ENCODE peak calls at places on chromosome 3, in nine cellular contexts. N, Z, S, D, M, T, C, W and V are unnamed samples.

GRCh38 chr3:140505876-140506275 is 172.0 kb upstream of the TRIM42 start:
- DNase-seq in N (no peak), Z (no peak), S (no peak), D (no peak), M (no peak), T (no peak), C (no peak), W (no peak), V (no peak)

GRCh38 chr3:23202921-23203650 is at the start of gene UBE2E2:
- DNase-seq in N (peak), Z (peak), S (peak), D (peak), M (peak), T (peak), C (peak), W (peak), V (peak)

GRCh38 chr3:173529062-173529711 is 131.6 kb downstream of the NLGN1 start:
- DNase-seq in N (no peak), Z (no peak), S (no peak), D (no peak), M (no peak), T (peak), C (no peak), W (no peak), V (no peak)

GRCh38 chr3:197847866-197848401 is 56.9 kb downstream of the LRCH3 start:
- DNase-seq in N (no peak), Z (no peak), S (no peak), D (no peak), M (no peak), T (no peak), C (peak), W (peak), V (peak)

GRCh38 chr3:100882571-100882981 is 110.6 kb downstream of the ABI3BP start:
- DNase-seq in N (no peak), Z (no peak), S (no peak), D (no peak), M (no peak), T (peak), C (no peak), W (no peak), V (no peak)

GRCh38 chr3:108509873-108510272 is 523 bp downstream of the MYH15 start:
- DNase-seq in N (no peak), Z (no peak), S (no peak), D (no peak), M (no peak), T (no peak), C (no peak), W (no peak), V (no peak)

GRCh38 chr3:61154788-61155187 is 96.5 kb downstream of the FHIT start:
- DNase-seq in N (no peak), Z (no peak), S (no peak), D (no peak), M (no peak), T (no peak), C (no peak), W (no peak), V (no peak)

GRCh38 chr3:25527796-25528195 is 99.7 kb downstream of the RARB start:
- DNase-seq in N (no peak), Z (no peak), S (peak), D (no peak), M (no peak), T (no peak), C (no peak), W (no peak), V (peak)

GRCh38 chr3:195271116-195271858 is at the start of gene XXYLT1:
- DNase-seq in N (peak), Z (peak), S (peak), D (peak), M (peak), T (peak), C (peak), W (peak), V (peak)

GRCh38 chr3:45608885-45609284 is 14.3 kb downstream of the LIMD1 start:
- DNase-seq in N (no peak), Z (no peak), S (no peak), D (no peak), M (no peak), T (no peak), C (no peak), W (no peak), V (peak)

GRCh38 chr3:196336319-196337145 is 1.7 kb downstream of the TM4SF19 start:
- DNase-seq in N (no peak), Z (no peak), S (no peak), D (no peak), M (no peak), T (no peak), C (no peak), W (no peak), V (no peak)

GRCh38 chr3:146326875-146327543 is 76.1 kb upstream of the PLSCR4 start:
- DNase-seq in N (peak), Z (no peak), S (peak), D (no peak), M (no peak), T (peak), C (no peak), W (no peak), V (peak)

GRCh38 chr3:186209810-186210752 is 101.2 kb upstream of the ETV5 start:
- DNase-seq in N (peak), Z (peak), S (peak), D (no peak), M (no peak), T (no peak), C (no peak), W (no peak), V (peak)

GRCh38 chr3:195156286-195156890 is 114.6 kb downstream of the XXYLT1 start:
- DNase-seq in N (no peak), Z (no peak), S (no peak), D (no peak), M (no peak), T (no peak), C (no peak), W (no peak), V (no peak)